ENCODE peak calls at places on chromosomes 5 and 9, in nine cellular contexts. One of them, this sample, is unnamed.

GRCh38 chr9:76545191-76545590 is 86.2 kb downstream of the GCNT1 start:
- DNase-seq in EL: no peak
- DNase-seq in NCI-H510A treated with DMSO at 0.1 percent for 48 hours: no peak
- DNase-seq in hepatocyte: no peak
- DNase-seq in ELF-1: no peak
- DNase-seq in stimulated activated naive CD8-positive, alpha-beta T cell treated with anti-CD3 and anti-CD28 coated beads, Interleukin-15, Interleukin-2, amounts not matched to agents 100 U/mL and 50 U/mL, for 24 hours: no peak
- DNase-seq in Kasumi-1: no peak
- DNase-seq in kidney: no peak
- DNase-seq in stimulated activated CD4-positive, alpha-beta T cell treated with anti-CD3 and anti-CD28 coated beads, Interleukin-1b, Interleukin-23, amount 100 ng/mL, for 24 hours: no peak
- DNase-seq in this sample: no peak

GRCh38 chr5:23482642-23483041 is 24.8 kb upstream of the PRDM9 start:
- DNase-seq in EL: no peak
- DNase-seq in NCI-H510A treated with DMSO at 0.1 percent for 48 hours: no peak
- DNase-seq in hepatocyte: no peak
- DNase-seq in ELF-1: no peak
- DNase-seq in stimulated activated naive CD8-positive, alpha-beta T cell treated with anti-CD3 and anti-CD28 coated beads, Interleukin-15, Interleukin-2, amounts not matched to agents 100 U/mL and 50 U/mL, for 24 hours: no peak
- DNase-seq in Kasumi-1: no peak
- DNase-seq in kidney: no peak
- DNase-seq in stimulated activated CD4-positive, alpha-beta T cell treated with anti-CD3 and anti-CD28 coated beads, Interleukin-1b, Interleukin-23, amount 100 ng/mL, for 24 hours: no peak
- DNase-seq in this sample: no peak

GRCh38 chr9:17735859-17736258 is 157.0 kb downstream of the SH3GL2 start:
- DNase-seq in EL: no peak
- DNase-seq in NCI-H510A treated with DMSO at 0.1 percent for 48 hours: no peak
- DNase-seq in hepatocyte: no peak
- DNase-seq in ELF-1: no peak
- DNase-seq in stimulated activated naive CD8-positive, alpha-beta T cell treated with anti-CD3 and anti-CD28 coated beads, Interleukin-15, Interleukin-2, amounts not matched to agents 100 U/mL and 50 U/mL, for 24 hours: no peak
- DNase-seq in Kasumi-1: no peak
- DNase-seq in kidney: no peak
- DNase-seq in stimulated activated CD4-positive, alpha-beta T cell treated with anti-CD3 and anti-CD28 coated beads, Interleukin-1b, Interleukin-23, amount 100 ng/mL, for 24 hours: no peak
- DNase-seq in this sample: no peak

GRCh38 chr9:121783523-121784507 is 132.4 kb downstream of the DAB2IP start:
- DNase-seq in EL: no peak
- DNase-seq in NCI-H510A treated with DMSO at 0.1 percent for 48 hours: no peak
- DNase-seq in hepatocyte: peak; percentile 10
- DNase-seq in ELF-1: peak; percentile 59
- DNase-seq in stimulated activated naive CD8-positive, alpha-beta T cell treated with anti-CD3 and anti-CD28 coated beads, Interleukin-15, Interleukin-2, amounts not matched to agents 100 U/mL and 50 U/mL, for 24 hours: no peak
- DNase-seq in Kasumi-1: no peak
- DNase-seq in kidney: peak; percentile 67
- DNase-seq in stimulated activated CD4-positive, alpha-beta T cell treated with anti-CD3 and anti-CD28 coated beads, Interleukin-1b, Interleukin-23, amount 100 ng/mL, for 24 hours: no peak
- DNase-seq in this sample: peak; percentile 83

GRCh38 chr5:73312146-73312871 is 136.3 kb downstream of the FOXD1 start:
- DNase-seq in EL: peak; percentile 95
- DNase-seq in NCI-H510A treated with DMSO at 0.1 percent for 48 hours: no peak
- DNase-seq in hepatocyte: peak; percentile 29
- DNase-seq in ELF-1: no peak
- DNase-seq in stimulated activated naive CD8-positive, alpha-beta T cell treated with anti-CD3 and anti-CD28 coated beads, Interleukin-15, Interleukin-2, amounts not matched to agents 100 U/mL and 50 U/mL, for 24 hours: peak; percentile 13
- DNase-seq in Kasumi-1: peak; percentile 51
- DNase-seq in kidney: peak; percentile 66
- DNase-seq in stimulated activated CD4-positive, alpha-beta T cell treated with anti-CD3 and anti-CD28 coated beads, Interleukin-1b, Interleukin-23, amount 100 ng/mL, for 24 hours: no peak
- DNase-seq in this sample: peak; percentile 50

GRCh38 chr5:142720561-142721275 is 34.8 kb upstream of the FGF1 start:
- DNase-seq in EL: no peak
- DNase-seq in NCI-H510A treated with DMSO at 0.1 percent for 48 hours: peak; percentile 76
- DNase-seq in hepatocyte: peak; percentile 47
- DNase-seq in ELF-1: no peak
- DNase-seq in stimulated activated naive CD8-positive, alpha-beta T cell treated with anti-CD3 and anti-CD28 coated beads, Interleukin-15, Interleukin-2, amounts not matched to agents 100 U/mL and 50 U/mL, for 24 hours: no peak
- DNase-seq in Kasumi-1: no peak
- DNase-seq in kidney: no peak
- DNase-seq in stimulated activated CD4-positive, alpha-beta T cell treated with anti-CD3 and anti-CD28 coated beads, Interleukin-1b, Interleukin-23, amount 100 ng/mL, for 24 hours: no peak
- DNase-seq in this sample: no peak

GRCh38 chr5:79357401-79357800 is 121.5 kb downstream of the JMY start:
- DNase-seq in EL: peak; percentile 7
- DNase-seq in NCI-H510A treated with DMSO at 0.1 percent for 48 hours: no peak
- DNase-seq in hepatocyte: no peak
- DNase-seq in ELF-1: no peak
- DNase-seq in stimulated activated naive CD8-positive, alpha-beta T cell treated with anti-CD3 and anti-CD28 coated beads, Interleukin-15, Interleukin-2, amounts not matched to agents 100 U/mL and 50 U/mL, for 24 hours: no peak
- DNase-seq in Kasumi-1: no peak
- DNase-seq in kidney: no peak
- DNase-seq in stimulated activated CD4-positive, alpha-beta T cell treated with anti-CD3 and anti-CD28 coated beads, Interleukin-1b, Interleukin-23, amount 100 ng/mL, for 24 hours: no peak
- DNase-seq in this sample: no peak

GRCh38 chr5:65722575-65723424 is 795 bp downstream of the NLN start:
- DNase-seq in EL: peak; percentile 77
- DNase-seq in NCI-H510A treated with DMSO at 0.1 percent for 48 hours: peak; percentile 77
- DNase-seq in hepatocyte: no peak
- DNase-seq in ELF-1: peak; percentile 82
- DNase-seq in stimulated activated naive CD8-positive, alpha-beta T cell treated with anti-CD3 and anti-CD28 coated beads, Interleukin-15, Interleukin-2, amounts not matched to agents 100 U/mL and 50 U/mL, for 24 hours: no peak
- DNase-seq in Kasumi-1: peak; percentile 75
- DNase-seq in kidney: no peak
- DNase-seq in stimulated activated CD4-positive, alpha-beta T cell treated with anti-CD3 and anti-CD28 coated beads, Interleukin-1b, Interleukin-23, amount 100 ng/mL, for 24 hours: no peak
- DNase-seq in this sample: peak; percentile 67

This sample was measured in neural progenitor cell.